ENCODE peak calls at places on chromosome 2, in nine cellular contexts. One of them, this sample, is unnamed. For H3K27me3, the result is how much of the 10 kb centered on the place peaks cover.

GRCh38 chr2:129859141-129859540 is 120.3 kb upstream of the RAB6C start:
- DNase-seq in fibroblast of lung: no peak
- DNase-seq in heart left ventricle: no peak
- DNase-seq in right atrium auricular region: no peak
- DNase-seq in HCT116: no peak
- DNase-seq in RWPE2: no peak
- DNase-seq in gastrocnemius medialis: no peak
- DNase-seq in WERI-Rb-1: no peak
- DNase-seq in PC-9: no peak
- DNase-seq in this sample: no peak

GRCh38 chr2:215657844-215658243 is 222.0 kb upstream of the FN1 start:
- DNase-seq in fibroblast of lung: peak
- DNase-seq in heart left ventricle: no peak
- DNase-seq in right atrium auricular region: no peak
- DNase-seq in HCT116: no peak
- DNase-seq in RWPE2: no peak
- DNase-seq in gastrocnemius medialis: no peak
- DNase-seq in WERI-Rb-1: no peak
- DNase-seq in PC-9: no peak
- DNase-seq in this sample: no peak

GRCh38 chr2:32825291-32825712 is 121.5 kb upstream of the LTBP1 start:
- DNase-seq in fibroblast of lung: peak
- DNase-seq in heart left ventricle: no peak
- DNase-seq in right atrium auricular region: peak
- DNase-seq in HCT116: no peak
- DNase-seq in RWPE2: no peak
- DNase-seq in gastrocnemius medialis: peak
- DNase-seq in WERI-Rb-1: no peak
- DNase-seq in PC-9: no peak
- DNase-seq in this sample: peak

GRCh38 chr2:177983183-177983788 is 89.3 kb downstream of the PDE11A start:
- DNase-seq in fibroblast of lung: peak
- DNase-seq in heart left ventricle: no peak
- DNase-seq in right atrium auricular region: no peak
- DNase-seq in HCT116: peak
- DNase-seq in RWPE2: no peak
- DNase-seq in gastrocnemius medialis: peak
- DNase-seq in WERI-Rb-1: peak
- DNase-seq in PC-9: peak
- DNase-seq in this sample: no peak

GRCh38 chr2:30625600-30626208 is 178.7 kb downstream of the LCLAT1 start:
- DNase-seq in fibroblast of lung: no peak
- DNase-seq in heart left ventricle: no peak
- DNase-seq in right atrium auricular region: no peak
- DNase-seq in HCT116: no peak
- DNase-seq in RWPE2: no peak
- DNase-seq in gastrocnemius medialis: no peak
- DNase-seq in WERI-Rb-1: no peak
- DNase-seq in PC-9: no peak
- DNase-seq in this sample: no peak

GRCh38 chr2:239534581-239535412 is 134.0 kb upstream of the HDAC4 start:
- DNase-seq in fibroblast of lung: no peak
- DNase-seq in heart left ventricle: peak
- DNase-seq in right atrium auricular region: no peak
- DNase-seq in HCT116: no peak
- DNase-seq in RWPE2: peak
- DNase-seq in gastrocnemius medialis: no peak
- DNase-seq in WERI-Rb-1: no peak
- DNase-seq in PC-9: no peak
- DNase-seq in this sample: no peak

GRCh38 chr2:96764253-96764637 is 3.5 kb downstream of the CNNM4 start:
- DNase-seq in fibroblast of lung: no peak
- DNase-seq in heart left ventricle: no peak
- DNase-seq in right atrium auricular region: no peak
- DNase-seq in HCT116: no peak
- DNase-seq in RWPE2: no peak
- DNase-seq in gastrocnemius medialis: no peak
- DNase-seq in WERI-Rb-1: peak
- DNase-seq in PC-9: peak
- DNase-seq in this sample: no peak

GRCh38 chr2:108621087-108621559 is 86.9 kb downstream of the LIMS1 start:
- DNase-seq in fibroblast of lung: peak
- DNase-seq in heart left ventricle: no peak
- DNase-seq in right atrium auricular region: no peak
- DNase-seq in HCT116: peak
- DNase-seq in RWPE2: peak
- DNase-seq in gastrocnemius medialis: peak
- DNase-seq in WERI-Rb-1: peak
- DNase-seq in PC-9: peak
- DNase-seq in this sample: no peak

GRCh38 chr2:119730598-119731278 is 29.0 kb upstream of the PTPN4 start:
- DNase-seq in fibroblast of lung: peak
- DNase-seq in heart left ventricle: no peak
- DNase-seq in right atrium auricular region: no peak
- DNase-seq in HCT116: no peak
- DNase-seq in RWPE2: no peak
- DNase-seq in gastrocnemius medialis: peak
- DNase-seq in WERI-Rb-1: no peak
- DNase-seq in PC-9: no peak
- DNase-seq in this sample: no peak

GRCh38 chr2:54416938-54417337 is 39.2 kb upstream of the SPTBN1 start:
- DNase-seq in fibroblast of lung: no peak
- DNase-seq in heart left ventricle: no peak
- DNase-seq in right atrium auricular region: no peak
- DNase-seq in HCT116: no peak
- DNase-seq in RWPE2: no peak
- DNase-seq in gastrocnemius medialis: no peak
- DNase-seq in WERI-Rb-1: no peak
- DNase-seq in PC-9: no peak
- DNase-seq in this sample: no peak

GRCh38 chr2:160042054-160042453 is 20.4 kb downstream of the PLA2R1 start:
- DNase-seq in fibroblast of lung: no peak
- DNase-seq in heart left ventricle: no peak
- DNase-seq in right atrium auricular region: no peak
- DNase-seq in HCT116: no peak
- DNase-seq in RWPE2: no peak
- DNase-seq in gastrocnemius medialis: no peak
- DNase-seq in WERI-Rb-1: no peak
- DNase-seq in PC-9: no peak
- DNase-seq in this sample: no peak

DNA sequence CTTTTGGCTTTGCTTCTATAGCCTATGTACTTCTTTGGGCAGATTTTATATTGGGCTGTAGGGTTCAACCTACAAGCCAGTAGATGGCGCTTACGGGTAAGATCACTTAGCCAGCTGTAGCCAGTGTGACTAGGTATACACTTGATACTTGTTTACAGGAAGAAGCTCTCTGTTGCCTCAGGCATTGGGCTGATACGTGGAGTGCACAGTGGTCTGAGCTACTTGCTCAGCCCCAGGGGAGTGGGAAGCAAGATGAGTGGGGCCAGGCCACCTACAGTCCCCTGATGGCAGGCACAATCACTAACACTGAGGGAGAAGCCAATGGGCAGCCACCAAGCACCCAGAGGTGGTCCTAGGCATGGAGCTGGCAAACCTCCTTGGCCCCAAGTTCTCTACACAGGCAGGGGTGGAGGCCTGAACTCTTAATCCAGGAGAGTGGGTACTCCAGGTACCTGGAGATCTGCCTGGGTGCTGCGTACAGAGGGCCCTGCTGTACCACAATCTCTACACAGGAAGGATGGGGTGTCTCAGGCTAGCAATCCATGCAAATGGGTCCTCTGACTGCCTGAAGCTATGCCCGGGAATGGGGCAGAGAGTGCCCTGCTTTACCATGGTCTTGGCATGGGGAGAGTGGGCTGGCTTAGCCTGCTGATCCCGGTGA is 122.2 kb downstream of the NCOA1 start:
- DNase-seq in fibroblast of lung: peak
- DNase-seq in heart left ventricle: no peak
- DNase-seq in right atrium auricular region: no peak
- DNase-seq in HCT116: peak
- DNase-seq in RWPE2: no peak
- DNase-seq in gastrocnemius medialis: peak
- DNase-seq in WERI-Rb-1: peak
- DNase-seq in PC-9: peak
- DNase-seq in this sample: no peak
- TF ChIP-seq CTCF in fibroblast of lung: peak
- TF ChIP-seq CTCF in heart left ventricle: no peak
- TF ChIP-seq CTCF in right atrium auricular region: no peak
- TF ChIP-seq CTCF in HCT116: peak
- TF ChIP-seq CTCF in RWPE2: no peak
- TF ChIP-seq CTCF in gastrocnemius medialis: peak
- TF ChIP-seq CTCF in WERI-Rb-1: peak
- TF ChIP-seq CTCF in PC-9: peak
- TF ChIP-seq CTCF in this sample: no peak

GRCh38 chr2:218003265-218003950 is 613 bp upstream of the TNS1 start:
- DNase-seq in fibroblast of lung: peak
- DNase-seq in heart left ventricle: no peak
- DNase-seq in right atrium auricular region: no peak
- DNase-seq in HCT116: no peak
- DNase-seq in RWPE2: no peak
- DNase-seq in gastrocnemius medialis: no peak
- DNase-seq in WERI-Rb-1: no peak
- DNase-seq in PC-9: no peak
- DNase-seq in this sample: peak
- H3K4me3 ChIP-seq in fibroblast of lung: peak
- H3K4me3 ChIP-seq in heart left ventricle: peak
- H3K4me3 ChIP-seq in right atrium auricular region: peak
- H3K4me3 ChIP-seq in HCT116: no peak
- H3K4me3 ChIP-seq in RWPE2: no peak
- H3K4me3 ChIP-seq in gastrocnemius medialis: no peak
- H3K4me3 ChIP-seq in WERI-Rb-1: no peak
- H3K4me3 ChIP-seq in PC-9: no peak
- H3K4me3 ChIP-seq in this sample: peak

GRCh38 chr2:205579335-205579734 is 103.0 kb upstream of the NRP2 start:
- DNase-seq in fibroblast of lung: no peak
- DNase-seq in heart left ventricle: no peak
- DNase-seq in right atrium auricular region: no peak
- DNase-seq in HCT116: no peak
- DNase-seq in RWPE2: no peak
- DNase-seq in gastrocnemius medialis: no peak
- DNase-seq in WERI-Rb-1: no peak
- DNase-seq in PC-9: no peak
- DNase-seq in this sample: no peak

GRCh38 chr2:205585451-205586045 is 96.8 kb upstream of the NRP2 start:
- DNase-seq in fibroblast of lung: no peak
- DNase-seq in heart left ventricle: no peak
- DNase-seq in right atrium auricular region: no peak
- DNase-seq in HCT116: no peak
- DNase-seq in RWPE2: no peak
- DNase-seq in gastrocnemius medialis: no peak
- DNase-seq in WERI-Rb-1: no peak
- DNase-seq in PC-9: no peak
- DNase-seq in this sample: no peak

GRCh38 chr2:205580591-205580990 is 101.7 kb upstream of the NRP2 start:
- DNase-seq in fibroblast of lung: peak
- DNase-seq in heart left ventricle: no peak
- DNase-seq in right atrium auricular region: no peak
- DNase-seq in HCT116: no peak
- DNase-seq in RWPE2: no peak
- DNase-seq in gastrocnemius medialis: no peak
- DNase-seq in WERI-Rb-1: no peak
- DNase-seq in PC-9: no peak
- DNase-seq in this sample: no peak
- H3K27me3 ChIP-seq in fibroblast of lung: under half
- H3K27me3 ChIP-seq in heart left ventricle: under half
- H3K27me3 ChIP-seq in right atrium auricular region: under half
- H3K27me3 ChIP-seq in HCT116: under half
- H3K27me3 ChIP-seq in RWPE2: under half
- H3K27me3 ChIP-seq in gastrocnemius medialis: under half
- H3K27me3 ChIP-seq in WERI-Rb-1: under half
- H3K27me3 ChIP-seq in PC-9: under half
- H3K27me3 ChIP-seq in this sample: under half

DNA sequence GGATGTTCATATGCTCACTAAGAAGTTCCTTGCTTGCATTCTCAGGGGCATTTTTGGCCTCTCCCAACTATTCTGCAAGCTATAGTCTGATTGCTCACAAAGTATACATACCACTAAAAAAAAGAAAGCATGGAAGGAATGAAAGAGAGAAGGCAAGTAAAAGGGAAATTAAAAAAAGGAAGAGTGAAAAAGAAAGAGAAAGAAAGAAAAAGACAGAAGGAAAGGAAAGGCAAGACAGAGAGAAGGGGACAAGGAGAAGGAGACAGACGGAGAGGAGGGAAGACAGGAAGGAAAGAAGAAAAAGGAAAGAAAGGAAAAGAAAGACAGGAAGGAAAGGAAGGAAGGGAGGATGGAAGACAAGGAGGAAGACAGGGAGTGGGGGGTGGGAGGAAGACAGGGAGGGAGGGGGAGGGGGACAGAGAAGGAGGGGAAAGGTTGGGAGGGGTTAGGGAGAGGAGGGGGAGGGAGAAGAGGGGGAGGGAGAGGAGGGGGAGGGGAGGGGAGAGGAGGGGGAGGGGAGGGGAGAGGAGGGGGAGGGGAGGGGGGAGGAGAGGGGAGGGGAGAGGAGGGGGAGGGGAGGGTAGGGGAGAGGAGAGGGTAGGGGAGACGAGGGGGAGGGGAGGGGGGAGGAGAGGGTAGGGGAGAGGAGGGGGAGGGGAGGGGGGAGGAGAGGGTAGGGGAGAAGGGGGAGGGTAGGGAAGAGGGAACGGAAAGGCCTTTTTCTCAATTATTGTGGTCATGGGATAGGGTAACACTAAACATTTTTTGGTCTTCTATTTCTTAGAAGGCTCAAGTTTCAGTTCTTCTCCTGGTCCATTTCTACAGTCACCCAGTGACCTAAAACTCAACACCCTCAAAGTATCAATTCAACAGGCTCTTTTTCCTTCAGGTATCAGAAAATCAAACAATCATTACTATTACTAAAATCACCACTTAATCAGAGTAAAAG is 50.7 kb downstream of the CERKL start:
- DNase-seq in fibroblast of lung: no peak
- DNase-seq in heart left ventricle: no peak
- DNase-seq in right atrium auricular region: no peak
- DNase-seq in HCT116: no peak
- DNase-seq in RWPE2: no peak
- DNase-seq in gastrocnemius medialis: no peak
- DNase-seq in WERI-Rb-1: no peak
- DNase-seq in PC-9: no peak
- DNase-seq in this sample: no peak
- TF ChIP-seq CTCF in fibroblast of lung: no peak
- TF ChIP-seq CTCF in heart left ventricle: no peak
- TF ChIP-seq CTCF in right atrium auricular region: no peak
- TF ChIP-seq CTCF in HCT116: no peak
- TF ChIP-seq CTCF in RWPE2: no peak
- TF ChIP-seq CTCF in gastrocnemius medialis: no peak
- TF ChIP-seq CTCF in WERI-Rb-1: no peak
- TF ChIP-seq CTCF in PC-9: no peak
- TF ChIP-seq CTCF in this sample: no peak

GRCh38 chr2:128736046-128736688 is 417.5 kb upstream of the HS6ST1 start:
- DNase-seq in fibroblast of lung: no peak
- DNase-seq in heart left ventricle: no peak
- DNase-seq in right atrium auricular region: peak
- DNase-seq in HCT116: no peak
- DNase-seq in RWPE2: no peak
- DNase-seq in gastrocnemius medialis: no peak
- DNase-seq in WERI-Rb-1: no peak
- DNase-seq in PC-9: no peak
- DNase-seq in this sample: no peak
- H3K4me3 ChIP-seq in fibroblast of lung: no peak
- H3K4me3 ChIP-seq in heart left ventricle: peak
- H3K4me3 ChIP-seq in right atrium auricular region: peak
- H3K4me3 ChIP-seq in HCT116: no peak
- H3K4me3 ChIP-seq in RWPE2: no peak
- H3K4me3 ChIP-seq in gastrocnemius medialis: peak
- H3K4me3 ChIP-seq in WERI-Rb-1: no peak
- H3K4me3 ChIP-seq in PC-9: no peak
- H3K4me3 ChIP-seq in this sample: no peak

This sample was measured in ovary.